ENCODE peak calls at places on chromosome 6, in four cellular contexts. E is HCT116; A is stimulated activated CD4-positive, alpha-beta T cell treated with anti-CD3 and anti-CD28 coated beads, Interleukin-1b, Interleukin-23, amount 100 ng/mL, for 1 hour; Y is stimulated activated CD8-positive, alpha-beta memory T cell treated with anti-CD3 and anti-CD28 coated beads, Interleukin-15, amount 100 ng/mL, for 24 hours. O is an unnamed sample.

GRCh38 chr6:49327005-49327404 is 136.0 kb downstream of the MMUT start:
- DNase-seq in E (no peak), A (no peak), Y (no peak), O (no peak)

GRCh38 chr6:161349886-161350285 is 76.0 kb upstream of the AGPAT4 start:
- DNase-seq in E (no peak), A (no peak), Y (no peak), O (no peak)

GRCh38 chr6:110520188-110520956 is 44.0 kb upstream of the SLC22A16 start:
- DNase-seq in E (no peak), A (no peak), Y (no peak), O (no peak)

GRCh38 chr6:6909111-6909510 is 198.7 kb upstream of the RREB1 start:
- DNase-seq in E (no peak), A (no peak), Y (no peak), O (no peak)

GRCh38 chr6:2209226-2209809 is 36.1 kb downstream of the GMDS start:
- DNase-seq in E (peak; percentile 45), A (no peak), Y (no peak), O (no peak)

GRCh38 chr6:34511923-34512737 is 44.0 kb downstream of the SPDEF start:
- DNase-seq in E (no peak), A (no peak), Y (no peak), O (no peak)

GRCh38 chr6:112626468-112627082 is 279.4 kb downstream of the RFPL4B start:
- DNase-seq in E (no peak), A (no peak), Y (no peak), O (no peak)

GRCh38 chr6:153024401-153025017 is 22.0 kb upstream of the MTRF1L start:
- DNase-seq in E (peak; percentile 51), A (no peak), Y (no peak), O (no peak)

GRCh38 chr6:35906499-35906846 is 14.4 kb downstream of the SRPK1 start:
- DNase-seq in E (no peak), A (no peak), Y (no peak), O (no peak)

GRCh38 chr6:88047510-88048150 is at the start of gene SPACA1:
- DNase-seq in E (no peak), A (no peak), Y (no peak), O (no peak)

GRCh38 chr6:163427498-163428254 is 13.2 kb downstream of the QKI start:
- DNase-seq in E (peak; percentile 16), A (no peak), Y (no peak), O (no peak)

GRCh38 chr6:164505425-164505824 is 804.0 kb downstream of the C6orf118 start:
- DNase-seq in E (no peak), A (no peak), Y (no peak), O (no peak)

GRCh38 chr6:40164345-40164755 is 230.1 kb upstream of the MOCS1 start:
- DNase-seq in E (no peak), A (no peak), Y (no peak), O (no peak)

GRCh38 chr6:9412951-9413559 is 977.7 kb upstream of the SLC35B3 start:
- DNase-seq in E (peak; percentile 34), A (no peak), Y (no peak), O (no peak)

GRCh38 chr6:1558388-1558787 is 51.3 kb upstream of the FOXC1 start:
- DNase-seq in E (no peak), A (no peak), Y (no peak), O (no peak)

GRCh38 chr6:128118401-128118800 is 217.5 kb upstream of the THEMIS start:
- DNase-seq in E (no peak), A (no peak), Y (no peak), O (no peak)

GRCh38 chr6:169579712-169580111 is 122.1 kb downstream of the WDR27 start:
- DNase-seq in E (no peak), A (no peak), Y (no peak), O (no peak)

O was measured in mesothelial cell of epicardium.